ENCODE peak calls at places on chromosomes 1 and 21, in five cellular contexts. G is activated CD8-positive, alpha-beta memory T cell treated with anti-CD3 and anti-CD28 coated beads, Interleukin-2, amount 50 U/mL, for 48 hours; W is stimulated activated effector memory CD8-positive, alpha-beta T cell treated with anti-CD3 and anti-CD28 coated beads, Interleukin-12 subunit alpha, Interleukin-12 subunit beta, amount 100 ng/mL, for 72 hours; A is RCC 7860; Q is cardiac fibroblast. O is an unnamed sample.

GRCh38 chr1:111730706-111731105 is 8.5 kb downstream of the INKA2 start:
- DNase-seq in G (no peak), W (no peak), A (no peak), Q (no peak), O (no peak)

GRCh38 chr1:26353976-26354820 is at the start of gene CRYBG2:
- DNase-seq in G (no peak), W (no peak), A (no peak), Q (no peak), O (no peak)

GRCh38 chr21:45439171-45439872 is 34.4 kb downstream of the COL18A1 start:
- DNase-seq in G (peak), W (peak), A (peak), Q (peak), O (peak)

GRCh38 chr1:14513084-14513483 is 85.4 kb upstream of the KAZN start:
- DNase-seq in G (no peak), W (no peak), A (no peak), Q (no peak), O (no peak)

GRCh38 chr1:11563560-11564069 is 84.7 kb downstream of the DISP3 start:
- DNase-seq in G (no peak), W (no peak), A (no peak), Q (peak), O (no peak)

GRCh38 chr1:232519186-232519585 is 110.7 kb downstream of the SIPA1L2 start:
- DNase-seq in G (no peak), W (no peak), A (no peak), Q (no peak), O (no peak)

GRCh38 chr1:60906039-60906438 is 176.3 kb upstream of the NFIA start:
- DNase-seq in G (no peak), W (no peak), A (no peak), Q (no peak), O (no peak)

GRCh38 chr1:31987231-31987630 is 26.4 kb upstream of the KHDRBS1 start:
- DNase-seq in G (no peak), W (no peak), A (no peak), Q (no peak), O (no peak)

GRCh38 chr1:232620356-232620841 is 9.5 kb downstream of the SIPA1L2 start:
- DNase-seq in G (no peak), W (no peak), A (peak), Q (peak), O (no peak)

GRCh38 chr1:47699492-47700220 is 261.8 kb downstream of the FOXD2 start:
- DNase-seq in G (no peak), W (no peak), A (no peak), Q (peak), O (no peak)